ENCODE peak calls at places on chromosomes 2 and 18, in seven cellular contexts. W, R, M, Y, G, V and I are unnamed samples.

GRCh38 chr2:240840435-240841060 is 20.5 kb upstream of the KIF1A start:
- DNase-seq in W (peak), R (no peak), M (peak), Y (peak), G (peak), V (peak), I (peak)

GRCh38 chr18:32317651-32318050 is 127.8 kb downstream of the MEP1B start:
- DNase-seq in W (no peak), R (no peak), M (peak), Y (no peak), G (no peak), V (no peak), I (no peak)

GRCh38 chr2:68438455-68439303 is 28.4 kb downstream of the FBXO48 start:
- DNase-seq in W (no peak), R (no peak), M (no peak), Y (no peak), G (no peak), V (no peak), I (no peak)

GRCh38 chr2:192288290-192288689 is 93.6 kb upstream of the TMEFF2 start:
- DNase-seq in W (no peak), R (no peak), M (no peak), Y (no peak), G (no peak), V (no peak), I (no peak)

GRCh38 chr2:207333599-207334308 is 168.0 kb upstream of the KLF7 start:
- DNase-seq in W (no peak), R (no peak), M (peak), Y (no peak), G (peak), V (no peak), I (no peak)

GRCh38 chr2:20145497-20146193 is 79.3 kb downstream of the SDC1 start:
- DNase-seq in W (peak), R (no peak), M (no peak), Y (no peak), G (peak), V (no peak), I (peak)

GRCh38 chr2:33476793-33477190 is 343 bp downstream of the RASGRP3 start:
- DNase-seq in W (no peak), R (no peak), M (no peak), Y (no peak), G (no peak), V (no peak), I (no peak)

GRCh38 chr2:161974417-161974816 is 99.6 kb downstream of the DPP4 start:
- DNase-seq in W (no peak), R (no peak), M (no peak), Y (no peak), G (no peak), V (no peak), I (no peak)

GRCh38 chr18:58527116-58528010 is 101.5 kb downstream of the ALPK2 start:
- DNase-seq in W (no peak), R (no peak), M (peak), Y (no peak), G (no peak), V (no peak), I (no peak)

GRCh38 chr2:44741507-44741906 is 200.0 kb upstream of the SIX3 start:
- DNase-seq in W (no peak), R (no peak), M (no peak), Y (no peak), G (no peak), V (no peak), I (no peak)

GRCh38 chr2:118658581-118659248 is 188.7 kb downstream of the EN1 start:
- DNase-seq in W (no peak), R (no peak), M (peak), Y (no peak), G (no peak), V (no peak), I (no peak)

GRCh38 chr2:241481687-241482086 is 26.7 kb downstream of the STK25 start:
- DNase-seq in W (no peak), R (no peak), M (no peak), Y (no peak), G (no peak), V (no peak), I (no peak)

GRCh38 chr2:95531254-95531771 is 46.8 kb upstream of the TRIM43B start:
- DNase-seq in W (no peak), R (no peak), M (no peak), Y (no peak), G (peak), V (no peak), I (no peak)

GRCh38 chr2:7574385-7574784 is 657.2 kb downstream of the RNF144A start:
- DNase-seq in W (no peak), R (no peak), M (no peak), Y (no peak), G (no peak), V (no peak), I (no peak)

GRCh38 chr18:47151457-47151856 is 1.2 kb upstream of the HDHD2 start:
- DNase-seq in W (no peak), R (no peak), M (no peak), Y (no peak), G (no peak), V (no peak), I (no peak)

GRCh38 chr18:13481820-13482640 is 244.3 kb downstream of the FAM210A start:
- DNase-seq in W (no peak), R (no peak), M (no peak), Y (no peak), G (no peak), V (no peak), I (peak)

GRCh38 chr2:18067980-18068379 is 189.5 kb downstream of the KCNS3 start:
- DNase-seq in W (no peak), R (no peak), M (no peak), Y (no peak), G (no peak), V (no peak), I (no peak)

GRCh38 chr18:457533-457932 is 43.0 kb downstream of the COLEC12 start:
- DNase-seq in W (no peak), R (no peak), M (peak), Y (peak), G (no peak), V (no peak), I (no peak)

GRCh38 chr18:53567935-53568574 is 656.4 kb downstream of the MBD2 start:
- DNase-seq in W (no peak), R (no peak), M (peak), Y (peak), G (peak), V (peak), I (peak)

GRCh38 chr2:20551231-20551944 is 99.5 kb downstream of the HS1BP3 start:
- DNase-seq in W (no peak), R (no peak), M (no peak), Y (no peak), G (no peak), V (no peak), I (no peak)

GRCh38 chr2:107633580-107634147 is 193.0 kb upstream of the RGPD4 start:
- DNase-seq in W (no peak), R (no peak), M (peak), Y (no peak), G (peak), V (no peak), I (no peak)

DNA sequence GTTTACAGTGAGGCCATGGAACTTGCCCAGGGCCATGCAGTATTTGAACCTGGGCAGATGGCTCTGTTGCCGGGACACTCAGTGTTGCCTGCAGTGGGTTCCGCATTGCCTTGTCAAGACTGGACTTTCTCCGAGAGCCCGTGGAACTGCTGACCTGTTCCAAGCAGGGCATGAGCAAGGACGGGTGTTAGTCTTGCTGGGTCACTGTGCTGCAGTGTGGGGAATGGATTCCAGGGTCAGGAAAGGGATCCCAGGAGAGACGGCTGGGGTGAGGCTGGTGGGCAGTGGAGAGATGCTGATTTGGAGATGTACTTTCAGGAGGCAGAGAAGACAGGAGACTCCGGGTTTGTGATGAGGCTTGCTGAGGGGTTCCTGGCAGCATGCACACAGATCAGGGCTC is 348.7 kb upstream of the HS6ST1 start:
- DNase-seq in W (no peak), R (no peak), M (no peak), Y (no peak), G (no peak), V (no peak), I (no peak)
- TF ChIP-seq CTCF in W (no peak), R (no peak), M (no peak), Y (no peak), G (no peak), V (no peak), I (no peak)

DNA sequence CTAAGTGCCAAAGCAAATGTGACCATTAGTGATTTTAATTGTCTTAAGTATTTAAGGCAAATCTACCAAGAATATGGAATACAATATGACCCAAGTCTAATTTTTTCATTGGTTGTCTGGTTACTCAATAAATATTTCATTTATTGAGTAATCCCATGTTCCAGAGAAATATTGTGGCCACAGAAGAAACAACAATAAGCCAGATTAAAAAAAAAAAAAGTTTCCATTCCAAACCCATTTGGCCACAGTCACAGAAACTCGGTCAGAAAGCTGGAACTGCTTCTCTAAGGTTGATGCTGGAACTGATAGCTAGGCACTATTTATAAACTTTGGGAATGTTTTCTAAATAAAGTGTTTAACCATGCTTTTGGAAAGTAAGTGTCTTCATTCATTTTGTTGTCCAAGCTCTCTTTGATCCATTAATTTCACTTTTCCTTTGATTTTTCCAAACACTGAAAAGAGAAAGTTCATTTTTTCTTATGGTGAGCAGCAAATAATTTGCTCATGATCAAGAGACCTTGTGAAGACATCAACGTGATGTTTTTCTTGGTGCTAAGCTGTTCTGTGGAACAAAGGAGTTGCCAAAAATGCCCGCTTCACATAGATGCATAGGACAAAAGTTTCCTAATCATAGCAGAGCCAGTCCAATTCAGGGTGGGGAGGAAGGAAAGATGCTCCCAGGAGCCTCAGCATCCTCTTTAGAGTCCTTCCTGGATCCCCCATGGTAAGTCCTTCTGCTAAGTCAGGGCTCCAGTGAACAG is 72.1 kb upstream of the CCBE1 start:
- DNase-seq in W (no peak), R (no peak), M (peak), Y (peak), G (no peak), V (no peak), I (no peak)
- TF ChIP-seq CTCF in W (no peak), R (no peak), M (no peak), Y (no peak), G (no peak), V (no peak), I (no peak)

GRCh38 chr18:21745234-21745633 is 4.6 kb downstream of the MIB1 start:
- DNase-seq in W (no peak), R (no peak), M (no peak), Y (no peak), G (no peak), V (no peak), I (no peak)
- TF ChIP-seq CTCF in W (no peak), R (no peak), M (no peak), Y (no peak), G (no peak), V (no peak), I (peak)

DNA sequence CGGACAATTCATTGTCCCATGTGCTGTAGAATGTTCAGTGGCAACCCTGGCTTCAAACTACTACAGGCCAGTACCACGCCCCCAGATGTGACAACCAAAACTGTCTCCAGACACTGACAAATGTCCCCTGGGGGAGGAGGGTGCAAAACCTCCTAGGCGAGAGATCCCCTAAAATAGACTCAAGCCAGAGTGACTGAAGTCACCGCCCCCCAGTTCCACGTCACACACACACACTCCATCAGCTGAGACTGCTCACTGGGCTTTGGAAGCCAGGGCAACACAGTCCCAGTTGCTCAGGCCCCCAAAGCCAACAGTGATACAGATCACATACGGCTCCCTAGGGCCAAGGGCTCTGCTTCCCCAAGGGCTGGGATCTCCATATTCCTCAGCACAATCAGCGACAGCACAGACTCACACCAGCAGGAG is 19.1 kb downstream of the HDAC4 start:
- DNase-seq in W (no peak), R (no peak), M (no peak), Y (no peak), G (no peak), V (no peak), I (peak)
- TF ChIP-seq CTCF in W (no peak), R (no peak), M (no peak), Y (no peak), G (no peak), V (no peak), I (no peak)

DNA sequence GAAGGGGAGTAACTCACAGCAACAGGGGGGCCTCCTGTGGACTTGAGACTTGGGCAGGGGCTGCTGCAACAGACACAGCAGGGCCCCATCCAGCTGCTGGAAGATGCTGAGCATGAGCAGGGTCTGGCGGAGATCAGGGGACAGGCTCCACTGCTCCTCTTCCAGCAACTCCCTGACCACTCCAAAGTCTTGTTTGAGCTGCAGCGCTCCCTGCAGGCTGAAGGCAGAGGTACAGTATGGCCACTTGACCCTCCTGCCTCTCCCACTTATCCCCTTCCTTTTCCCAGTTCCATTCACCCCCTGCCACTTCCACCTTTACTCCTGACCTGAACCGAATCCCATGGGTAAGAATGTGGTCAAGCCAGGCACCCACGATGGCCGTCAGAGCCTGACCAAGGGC is 2.4 kb upstream of the MRPL53 start:
- DNase-seq in W (peak), R (no peak), M (no peak), Y (no peak), G (no peak), V (no peak), I (no peak)
- TF ChIP-seq CTCF in W (no peak), R (no peak), M (peak), Y (peak), G (peak), V (peak), I (peak)

GRCh38 chr2:121080013-121080772 is 204.8 kb downstream of the TFCP2L1 start:
- DNase-seq in W (no peak), R (no peak), M (peak), Y (peak), G (peak), V (peak), I (peak)
- TF ChIP-seq CTCF in W (peak), R (peak), M (peak), Y (peak), G (peak), V (peak), I (peak)

GRCh38 chr2:174656671-174657171 is 59.1 kb upstream of the WIPF1 start:
- DNase-seq in W (no peak), R (no peak), M (no peak), Y (no peak), G (no peak), V (no peak), I (no peak)
- TF ChIP-seq CTCF in W (no peak), R (no peak), M (no peak), Y (no peak), G (no peak), V (no peak), I (no peak)

DNA sequence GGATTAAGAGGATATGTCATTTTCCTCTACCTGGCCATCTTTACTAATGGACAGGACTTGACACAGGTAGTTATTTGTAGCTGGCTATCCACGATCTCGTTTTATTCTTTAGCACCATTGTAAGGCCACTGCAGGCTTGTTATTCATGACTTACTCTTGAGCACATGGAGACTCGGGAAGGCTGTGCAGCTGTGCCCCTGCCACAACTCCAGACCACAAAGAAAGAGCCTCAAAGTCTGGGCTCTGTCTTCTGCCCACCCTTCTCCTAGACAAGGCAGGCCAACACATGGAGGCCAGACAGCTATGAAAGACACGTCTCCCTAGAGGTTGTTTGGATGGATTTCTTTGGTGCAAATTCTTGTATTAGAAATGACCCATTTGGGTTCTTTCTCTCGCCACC is 133.8 kb downstream of the NAPG start:
- DNase-seq in W (no peak), R (no peak), M (no peak), Y (no peak), G (no peak), V (no peak), I (no peak)
- TF ChIP-seq CTCF in W (no peak), R (no peak), M (no peak), Y (no peak), G (no peak), V (no peak), I (no peak)

GRCh38 chr2:182391443-182391842 is 35.4 kb downstream of the PDE1A start:
- DNase-seq in W (no peak), R (no peak), M (no peak), Y (no peak), G (no peak), V (no peak), I (no peak)
- TF ChIP-seq CTCF in W (no peak), R (no peak), M (no peak), Y (no peak), G (no peak), V (no peak), I (no peak)